ENCODE peak calls at places on chromosome 16, in seven cellular contexts. J, V, F, M, N, I and Y are unnamed samples.

GRCh38 chr16:88677721-88678120 is 8.6 kb downstream of the SNAI3 start:
- DNase-seq in J (no peak), V (no peak), F (no peak), M (no peak), N (no peak), I (no peak), Y (no peak)

GRCh38 chr16:19574625-19575024 is 19.1 kb downstream of the VPS35L start:
- DNase-seq in J (no peak), V (no peak), F (no peak), M (no peak), N (no peak), I (no peak), Y (no peak)

GRCh38 chr16:22814330-22815105 is 556 bp downstream of the HS3ST2 start:
- DNase-seq in J (no peak), V (no peak), F (no peak), M (peak; percentile 7), N (peak; percentile 66), I (no peak), Y (no peak)

GRCh38 chr16:1626776-1627175 is 14.6 kb downstream of the CRAMP1 start:
- DNase-seq in J (no peak), V (no peak), F (no peak), M (no peak), N (no peak), I (no peak), Y (no peak)

GRCh38 chr16:12501727-12502457 is 301.8 kb downstream of the CPPED1 start:
- DNase-seq in J (no peak), V (no peak), F (no peak), M (no peak), N (no peak), I (no peak), Y (no peak)

GRCh38 chr16:89924298-89924924 is 1.3 kb downstream of the TUBB3 start:
- DNase-seq in J (no peak), V (no peak), F (no peak), M (no peak), N (peak; percentile 87), I (no peak), Y (no peak)

GRCh38 chr16:54936086-54936978 is 5.7 kb downstream of the IRX5 start:
- DNase-seq in J (peak; percentile 40), V (no peak), F (no peak), M (no peak), N (peak; percentile 74), I (no peak), Y (peak; percentile 84)

GRCh38 chr16:66984902-66985311 is 3.5 kb upstream of the CES4A start:
- DNase-seq in J (no peak), V (no peak), F (no peak), M (no peak), N (no peak), I (no peak), Y (no peak)

GRCh38 chr16:52953215-52953614 is 99.5 kb downstream of the CHD9NB start:
- DNase-seq in J (no peak), V (no peak), F (no peak), M (no peak), N (no peak), I (no peak), Y (no peak)

GRCh38 chr16:81181013-81181720 is 57.3 kb upstream of the BCO1 start:
- DNase-seq in J (peak; percentile 58), V (peak; percentile 86), F (peak; percentile 34), M (no peak), N (peak; percentile 88), I (peak; percentile 88), Y (peak; percentile 91)

GRCh38 chr16:477758-478157 is 49.8 kb upstream of the CAPN15 start:
- DNase-seq in J (no peak), V (peak; percentile 60), F (no peak), M (no peak), N (no peak), I (no peak), Y (no peak)

GRCh38 chr16:106623-107324 is 28.7 kb downstream of the MPG start:
- DNase-seq in J (peak; percentile 61), V (no peak), F (peak; percentile 46), M (no peak), N (peak; percentile 50), I (no peak), Y (no peak)

GRCh38 chr16:89599451-89599858 is 14.0 kb upstream of the DPEP1 start:
- DNase-seq in J (no peak), V (no peak), F (no peak), M (no peak), N (peak; percentile 87), I (no peak), Y (no peak)

GRCh38 chr16:648071-648785 is 937 bp upstream of the WDR90 start:
- DNase-seq in J (peak; percentile 38), V (no peak), F (peak; percentile 48), M (peak; percentile 61), N (peak; percentile 62), I (no peak), Y (no peak)

GRCh38 chr16:47853635-47854034 is 302.2 kb downstream of the ABCC12 start:
- DNase-seq in J (no peak), V (no peak), F (no peak), M (no peak), N (no peak), I (no peak), Y (no peak)

GRCh38 chr16:17921357-17921978 is 415.1 kb downstream of the NPIPA8 start:
- DNase-seq in J (peak; percentile 26), V (no peak), F (peak; percentile 43), M (no peak), N (peak; percentile 71), I (no peak), Y (no peak)

GRCh38 chr16:19429271-19429670 is 11.6 kb downstream of the TMC5 start:
- DNase-seq in J (peak; percentile 82), V (no peak), F (no peak), M (no peak), N (no peak), I (no peak), Y (no peak)

GRCh38 chr16:62661435-62661834 is 625.2 kb upstream of the CDH8 start:
- DNase-seq in J (no peak), V (no peak), F (no peak), M (no peak), N (no peak), I (no peak), Y (no peak)

GRCh38 chr16:27363797-27364196 is 38.2 kb upstream of the IL21R start:
- DNase-seq in J (peak; percentile 27), V (no peak), F (no peak), M (no peak), N (no peak), I (peak; percentile 59), Y (no peak)

DNA sequence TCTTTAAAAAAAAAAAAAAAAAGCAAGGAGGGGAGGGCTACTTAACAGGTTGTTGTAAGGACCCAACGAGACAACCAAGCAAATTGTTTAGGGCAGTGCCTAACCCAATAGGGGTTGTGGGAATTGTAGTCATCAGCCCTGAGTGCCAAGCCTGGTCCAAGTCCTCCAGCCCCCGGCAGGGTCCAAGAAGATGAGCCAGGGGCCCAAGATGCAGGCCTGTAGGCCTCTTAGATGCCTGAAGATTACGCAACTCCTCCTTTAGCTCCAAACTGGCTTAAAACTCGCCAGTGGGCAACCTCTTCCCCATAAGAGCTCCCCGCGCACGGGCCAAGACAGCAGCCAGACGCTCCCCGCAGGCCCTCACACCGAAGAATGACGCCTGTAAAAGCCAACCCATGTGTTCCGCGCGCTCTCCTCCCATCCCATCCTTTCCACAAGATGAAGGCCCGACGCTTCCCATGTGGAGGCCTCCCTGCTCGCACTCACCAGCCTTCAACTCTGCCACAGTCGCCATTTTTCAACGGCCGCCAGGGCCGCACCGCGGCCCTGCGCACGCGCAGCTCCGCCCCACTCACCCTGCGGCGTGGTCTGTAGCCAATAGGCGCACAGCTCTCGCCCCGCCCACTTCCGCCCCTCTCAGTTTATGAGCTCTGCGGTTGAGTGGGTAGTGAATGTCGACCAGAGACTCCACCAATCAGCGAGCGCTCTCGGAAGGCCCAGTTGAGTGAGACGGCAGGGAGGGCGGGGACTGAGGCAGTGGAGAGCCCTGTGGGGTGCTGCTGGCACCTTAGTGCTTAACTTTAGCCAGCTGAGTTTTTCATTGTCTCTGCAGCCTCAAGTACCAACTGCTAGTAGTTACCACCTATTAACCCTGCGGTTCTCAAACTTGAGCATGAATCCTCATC is at the start of gene CEP20:
- DNase-seq in J (peak; percentile 99), V (peak; percentile 100), F (peak; percentile 100), M (peak; percentile 98), N (peak; percentile 100), I (peak; percentile 100), Y (peak; percentile 100)
- TF ChIP-seq CTCF in J (no peak), V (no peak), F (peak; percentile 63), M (no peak), N (no peak), I (peak; percentile 78), Y (peak; percentile 13)

DNA sequence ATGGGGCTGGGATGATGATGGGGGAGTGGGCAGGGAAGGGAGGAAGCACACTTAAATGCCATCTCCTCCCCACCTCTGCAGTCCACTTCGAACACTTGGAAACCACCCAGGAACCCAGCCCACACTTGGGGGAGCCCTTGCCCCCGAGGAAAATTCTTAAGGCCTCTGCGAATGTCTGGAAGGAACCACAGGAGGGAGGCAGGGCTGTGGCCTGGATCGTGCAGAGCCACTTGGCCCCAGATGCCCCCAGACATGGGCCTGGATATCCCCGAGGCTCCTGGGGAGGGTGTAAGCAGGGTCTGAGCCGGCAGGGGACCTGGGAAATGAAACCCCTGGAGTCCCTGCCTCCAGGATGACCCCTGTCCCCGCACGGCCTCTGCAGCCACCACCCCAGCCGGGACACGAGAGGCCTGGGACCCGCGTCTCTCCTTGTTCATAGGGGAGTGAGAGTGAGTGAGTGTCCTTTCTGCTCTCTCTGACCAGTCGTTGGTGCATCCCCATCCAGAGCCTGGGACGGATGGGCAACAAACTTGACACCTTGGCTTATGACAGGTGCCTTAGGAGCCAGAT is 11.8 kb upstream of the MTSS2 start:
- DNase-seq in J (no peak), V (no peak), F (no peak), M (no peak), N (no peak), I (no peak), Y (no peak)
- TF ChIP-seq CTCF in J (no peak), V (no peak), F (no peak), M (no peak), N (no peak), I (no peak), Y (peak; percentile 45)

GRCh38 chr16:5917436-5917835 is 819.8 kb upstream of the EEF2KMT start:
- DNase-seq in J (no peak), V (no peak), F (no peak), M (no peak), N (no peak), I (no peak), Y (no peak)

GRCh38 chr16:5916711-5917191 is 819.2 kb upstream of the EEF2KMT start:
- DNase-seq in J (no peak), V (no peak), F (no peak), M (no peak), N (no peak), I (no peak), Y (no peak)

DNA sequence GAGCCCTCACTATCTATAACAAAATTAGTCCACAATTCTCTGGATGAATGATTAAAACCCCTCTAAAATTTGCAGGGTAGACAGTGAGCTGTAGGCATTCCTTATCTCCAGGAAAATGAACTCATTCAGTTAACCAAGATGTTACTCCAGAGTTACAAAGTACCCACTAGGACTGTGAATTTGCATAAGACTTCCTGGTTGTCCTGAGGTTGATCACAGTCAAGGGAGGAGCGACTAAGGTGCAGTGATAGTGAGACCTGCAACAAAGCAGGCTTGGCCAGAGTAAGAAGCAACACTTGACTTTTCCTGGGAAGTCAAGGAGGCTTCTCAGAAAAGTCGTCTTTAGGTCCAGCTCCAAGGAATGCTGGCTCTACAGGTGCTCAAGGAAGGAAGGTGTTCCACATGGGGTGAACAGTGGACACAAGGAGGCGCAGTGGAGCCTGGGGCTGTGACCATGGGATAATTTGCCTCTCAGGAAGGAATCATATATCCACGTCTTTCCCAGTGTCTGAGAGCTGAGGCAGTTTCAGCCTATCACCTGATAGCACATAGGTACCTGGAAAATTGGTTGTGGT is 821.0 kb upstream of the EEF2KMT start:
- DNase-seq in J (no peak), V (no peak), F (no peak), M (no peak), N (no peak), I (no peak), Y (no peak)
- TF ChIP-seq CTCF in J (no peak), V (no peak), F (peak; percentile 18), M (no peak), N (no peak), I (no peak), Y (no peak)

GRCh38 chr16:4666537-4667202 is 26.7 kb upstream of the NUDT16L1 start:
- DNase-seq in J (no peak), V (no peak), F (no peak), M (no peak), N (no peak), I (no peak), Y (no peak)
- TF ChIP-seq CTCF in J (no peak), V (no peak), F (no peak), M (no peak), N (no peak), I (no peak), Y (no peak)